ENCODE peak calls at places on chromosomes 4 and X, in six cellular contexts. B, F, J, Q, G and Z are unnamed samples.

GRCh38 chr4:109041463-109041862 is 261.0 kb downstream of the COL25A1 start:
- DNase-seq in B (no peak), F (no peak), J (no peak), Q (no peak), G (peak; percentile 24), Z (no peak)

GRCh38 chr4:169346840-169347239 is 76.1 kb upstream of the SH3RF1 start:
- DNase-seq in B (no peak), F (no peak), J (no peak), Q (no peak), G (no peak), Z (no peak)

GRCh38 chrX:153366878-153367538 is 33.1 kb downstream of the ZNF275 start:
- DNase-seq in B (no peak), F (no peak), J (no peak), Q (no peak), G (no peak), Z (no peak)

GRCh38 chr4:100933628-100934027 is 413.7 kb downstream of the PPP3CA start:
- DNase-seq in B (no peak), F (no peak), J (no peak), Q (no peak), G (peak; percentile 20), Z (no peak)

GRCh38 chr4:2831611-2832308 is 11.9 kb upstream of the ADD1 start:
- DNase-seq in B (peak; percentile 11), F (no peak), J (no peak), Q (peak; percentile 18), G (no peak), Z (no peak)

GRCh38 chr4:23033796-23034195 is 341.1 kb downstream of the GBA3 start:
- DNase-seq in B (no peak), F (no peak), J (no peak), Q (no peak), G (no peak), Z (no peak)

GRCh38 chr4:185210102-185210981 is 944 bp downstream of the SNX25 start:
- DNase-seq in B (peak; percentile 69), F (peak; percentile 65), J (peak; percentile 54), Q (peak; percentile 22), G (peak; percentile 63), Z (no peak)

GRCh38 chrX:134025986-134026731 is 40.8 kb upstream of the GPC3 start:
- DNase-seq in B (no peak), F (no peak), J (no peak), Q (no peak), G (no peak), Z (no peak)

GRCh38 chrX:80216086-80216485 is 201.5 kb downstream of the TBX22 start:
- DNase-seq in B (no peak), F (no peak), J (no peak), Q (no peak), G (no peak), Z (no peak)

GRCh38 chrX:19373034-19373891 is 29.5 kb downstream of the PDHA1 start:
- DNase-seq in B (peak; percentile 23), F (no peak), J (no peak), Q (no peak), G (no peak), Z (no peak)

GRCh38 chr4:109560687-109561452 is 824 bp downstream of the MCUB start:
- DNase-seq in B (peak; percentile 31), F (peak; percentile 77), J (peak; percentile 52), Q (peak; percentile 26), G (peak; percentile 70), Z (peak; percentile 76)

GRCh38 chrX:12974217-12974796 is 603 bp upstream of the TMSB4X start:
- DNase-seq in B (peak; percentile 59), F (peak; percentile 76), J (peak; percentile 67), Q (peak; percentile 79), G (peak; percentile 85), Z (no peak)

GRCh38 chrX:40792433-40792832 is 57.1 kb upstream of the MED14 start:
- DNase-seq in B (no peak), F (no peak), J (no peak), Q (no peak), G (no peak), Z (no peak)

GRCh38 chr4:183797041-183797444 is 108.1 kb upstream of the STOX2 start:
- DNase-seq in B (peak; percentile 27), F (no peak), J (no peak), Q (peak; percentile 74), G (no peak), Z (no peak)

GRCh38 chr4:2257361-2258001 is 4.4 kb downstream of the MXD4 start:
- DNase-seq in B (peak; percentile 32), F (peak; percentile 42), J (peak; percentile 21), Q (peak; percentile 20), G (no peak), Z (peak; percentile 76)

GRCh38 chr4:184400375-184400870 is 73.9 kb downstream of the IRF2 start:
- DNase-seq in B (peak; percentile 60), F (no peak), J (peak; percentile 62), Q (no peak), G (peak; percentile 97), Z (no peak)

GRCh38 chr4:177105526-177105925 is 204.1 kb upstream of the NEIL3 start:
- DNase-seq in B (no peak), F (no peak), J (no peak), Q (no peak), G (no peak), Z (no peak)

DNA sequence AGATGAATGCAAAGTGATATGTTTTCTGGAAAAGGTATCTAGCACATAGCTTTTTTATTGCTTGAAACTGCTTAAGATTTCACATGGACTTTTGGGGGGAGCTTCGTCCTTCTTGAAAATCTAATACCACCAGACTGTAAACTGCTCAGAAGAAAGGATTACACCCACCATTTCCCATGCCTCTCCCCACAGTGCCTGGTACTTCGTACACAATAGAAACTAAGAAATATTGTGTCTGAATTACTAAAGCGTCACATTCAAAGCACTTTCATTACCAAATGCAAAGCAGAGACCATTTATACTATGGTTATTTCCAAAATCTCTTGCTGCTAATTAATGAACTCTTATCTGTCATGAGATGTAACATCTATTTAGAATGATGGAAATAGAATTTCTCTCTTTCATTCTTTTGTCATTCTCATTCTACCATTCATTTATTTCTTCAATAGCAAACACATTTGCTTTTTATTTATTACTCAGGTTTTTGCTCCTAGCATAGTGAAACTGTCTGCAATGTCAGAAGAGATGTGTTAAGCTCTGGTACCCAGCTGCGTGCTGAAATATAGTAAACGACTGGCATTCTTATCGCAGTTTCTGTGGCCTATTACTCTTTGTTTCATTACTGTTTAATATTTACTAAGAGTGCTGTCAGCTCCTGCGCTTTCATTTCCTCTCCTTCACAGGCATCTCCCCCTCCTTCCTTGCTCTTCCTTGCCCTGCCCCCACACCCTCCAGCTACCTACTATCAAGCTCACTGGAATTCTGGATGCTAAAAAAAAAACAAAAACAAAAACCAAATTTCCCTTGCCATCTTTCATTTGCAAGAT is 51.4 kb upstream of the RAPGEF2 start:
- DNase-seq in B (no peak), F (no peak), J (no peak), Q (no peak), G (no peak), Z (no peak)
- H3K4me3 ChIP-seq in B (no peak overlapping the region), F (no peak overlapping the region), J (no peak overlapping the region), Q (no peak overlapping the region), G (no peak overlapping the region), Z (no peak overlapping the region)

DNA sequence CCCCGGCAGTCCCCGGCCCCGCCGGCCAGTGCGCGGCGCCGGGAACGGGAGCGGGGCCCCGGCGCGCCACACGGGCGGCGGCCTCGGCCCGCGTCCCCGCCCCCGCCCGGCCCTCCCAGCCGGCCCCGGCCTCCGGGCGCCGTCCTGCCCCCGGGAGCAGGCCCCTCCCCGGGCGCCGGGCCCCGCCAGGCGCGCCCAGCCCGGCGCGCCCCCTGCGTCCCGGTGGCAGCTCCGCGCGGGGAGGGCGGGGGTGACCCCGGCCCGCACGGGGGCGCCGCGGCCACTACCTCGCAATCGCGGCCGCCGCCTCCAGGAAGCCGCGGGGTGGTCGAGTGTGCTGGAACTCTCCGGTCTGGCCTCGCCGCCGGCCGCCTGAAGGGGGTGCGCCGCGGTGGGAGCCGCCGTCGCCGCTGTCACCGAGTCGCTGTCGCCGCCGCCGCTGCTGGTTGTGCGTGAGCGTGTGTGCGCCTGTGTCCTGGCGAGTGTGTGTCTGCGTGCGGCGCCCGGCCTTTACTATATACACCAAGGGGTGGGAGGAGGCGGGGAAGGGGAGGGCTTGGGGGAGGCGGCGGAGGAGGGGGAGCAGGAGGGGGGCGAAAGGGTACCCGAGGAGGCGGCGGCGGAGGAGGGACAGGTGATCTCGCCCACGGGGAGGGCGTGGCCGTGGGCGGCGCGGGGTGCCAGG is at the start of gene RAI2:
- DNase-seq in B (peak; percentile 30), F (no peak), J (peak; percentile 40), Q (peak; percentile 31), G (no peak), Z (no peak)
- H3K27ac ChIP-seq in B (no peak within 1 kb of the TSS), F (no peak within 1 kb of the TSS), J (peak within 1 kb of the TSS; percentile 57), Q (peak within 1 kb of the TSS; percentile 71), G (no peak within 1 kb of the TSS), Z (peak within 1 kb of the TSS; percentile 80)

GRCh38 chr4:174216935-174217272 is 66.6 kb downstream of the FBXO8 start:
- DNase-seq in B (no peak), F (no peak), J (no peak), Q (no peak), G (no peak), Z (no peak)
- H3K4me3 ChIP-seq in B (no peak overlapping the region), F (no peak overlapping the region), J (peak overlapping the region; percentile 40), Q (peak overlapping the region; percentile 24), G (peak overlapping the region; percentile 51), Z (peak overlapping the region; percentile 69)

GRCh38 chr4:40255722-40256281 is 59.0 kb downstream of the RHOH start:
- DNase-seq in B (no peak), F (no peak), J (no peak), Q (no peak), G (peak; percentile 99), Z (no peak)
- H3K27ac ChIP-seq in B (no peak overlapping the region), F (no peak overlapping the region), J (no peak overlapping the region), Q (no peak overlapping the region), G (peak overlapping the region; percentile 40), Z (no peak overlapping the region)

GRCh38 chr4:5998333-5998936 is 19.8 kb downstream of the C4orf50 start:
- DNase-seq in B (peak; percentile 67), F (no peak), J (peak; percentile 48), Q (peak; percentile 43), G (peak; percentile 56), Z (no peak)

GRCh38 chr4:5999830-6000365 is 18.3 kb downstream of the C4orf50 start:
- DNase-seq in B (no peak), F (no peak), J (peak; percentile 13), Q (no peak), G (no peak), Z (no peak)

GRCh38 chr4:6005175-6005574 is 13.1 kb downstream of the C4orf50 start:
- DNase-seq in B (no peak), F (no peak), J (no peak), Q (no peak), G (no peak), Z (no peak)

GRCh38 chr4:6001965-6002833 is 16.0 kb downstream of the C4orf50 start:
- DNase-seq in B (no peak), F (no peak), J (no peak), Q (no peak), G (no peak), Z (peak; percentile 56)

DNA sequence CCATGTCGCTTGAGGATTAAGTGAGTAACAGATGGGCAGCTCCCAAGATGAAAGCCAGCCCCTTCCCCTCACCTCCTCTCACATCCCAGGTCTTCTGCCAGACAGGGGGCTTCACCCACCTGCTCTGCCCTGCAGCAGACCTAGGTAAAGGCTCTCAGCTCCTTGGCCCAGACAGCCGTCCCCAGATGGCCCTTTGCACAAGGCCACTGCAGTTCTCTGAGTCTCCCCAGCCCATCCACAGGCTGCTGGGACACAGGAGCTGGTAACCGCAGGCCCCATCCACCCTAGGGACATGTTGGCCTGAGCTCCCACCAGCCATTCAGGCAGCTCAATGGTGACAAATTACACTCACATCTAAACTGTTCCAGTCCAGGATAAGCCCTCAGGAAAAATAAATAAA is 15.3 kb downstream of the C4orf50 start:
- DNase-seq in B (no peak), F (no peak), J (no peak), Q (no peak), G (no peak), Z (no peak)
- H3K4me3 ChIP-seq in B (no peak overlapping the region), F (no peak overlapping the region), J (no peak overlapping the region), Q (no peak overlapping the region), G (no peak overlapping the region), Z (no peak overlapping the region)